ENCODE peak calls at places on chromosome X, in ten cellular contexts. R is lung, T is AG04450, F is ovary, V is Karpas-422, S is cardiac muscle cell, Z is IMR-90, E is H1, A is body of pancreas, U is ascending aorta. X is an unnamed sample. For H3K9me3, the result is how much of the 10 kb centered on the place peaks cover.

GRCh38 chrX:121755541-121755940 is 708.1 kb downstream of the GLUD2 start:
- DNase-seq in R (no peak), T (no peak), F (no peak), V (no peak), S (no peak), Z (no peak), E (no peak), A (no peak), U (no peak), X (no peak)

GRCh38 chrX:73916931-73917657 is 354.1 kb downstream of the CHIC1 start:
- DNase-seq in R (no peak), T (peak), F (no peak), V (no peak), S (peak), Z (peak), E (peak), A (no peak), U (no peak), X (no peak)

GRCh38 chrX:14015941-14016340 is 13.8 kb downstream of the GEMIN8 start:
- DNase-seq in R (no peak), T (no peak), F (no peak), V (no peak), S (no peak), Z (no peak), E (no peak), A (no peak), U (no peak), X (no peak)

GRCh38 chrX:48770296-48770695 is 8.7 kb downstream of the GLOD5 start:
- DNase-seq in R (no peak), T (no peak), F (no peak), V (no peak), S (no peak), Z (no peak), E (no peak), A (no peak), U (no peak), X (no peak)

GRCh38 chrX:85111347-85111746 is 107.7 kb downstream of the APOOL start:
- DNase-seq in R (no peak), T (no peak), F (no peak), V (peak), S (peak), Z (peak), E (no peak), A (no peak), U (no peak), X (no peak)

GRCh38 chrX:108028854-108029253 is 16.0 kb upstream of the VSIG1 start:
- DNase-seq in R (no peak), T (no peak), F (no peak), V (no peak), S (no peak), Z (no peak), E (no peak), A (no peak), U (no peak), X (no peak)

GRCh38 chrX:133190877-133191738 is 27.0 kb downstream of the TFDP3 start:
- DNase-seq in R (no peak), T (no peak), F (no peak), V (no peak), S (peak), Z (no peak), E (no peak), A (no peak), U (no peak), X (no peak)

GRCh38 chrX:11597479-11597878 is 68.2 kb downstream of the ARHGAP6 start:
- DNase-seq in R (no peak), T (no peak), F (no peak), V (no peak), S (no peak), Z (no peak), E (no peak), A (no peak), U (no peak), X (no peak)

GRCh38 chrX:24396930-24397277 is 36.5 kb downstream of the SUPT20HL1 start:
- DNase-seq in R (no peak), T (no peak), F (no peak), V (no peak), S (no peak), Z (no peak), E (no peak), A (no peak), U (no peak), X (no peak)

GRCh38 chrX:34585561-34585960 is 71.5 kb downstream of the TMEM47 start:
- DNase-seq in R (no peak), T (no peak), F (no peak), V (no peak), S (no peak), Z (no peak), E (no peak), A (no peak), U (no peak), X (no peak)

GRCh38 chrX:26922278-26922677 is 540.9 kb downstream of the PPP4R3C start:
- DNase-seq in R (no peak), T (no peak), F (no peak), V (no peak), S (no peak), Z (no peak), E (no peak), A (no peak), U (no peak), X (no peak)

GRCh38 chrX:22043872-22044271 is 11.7 kb downstream of the PHEX start:
- DNase-seq in R (no peak), T (no peak), F (no peak), V (no peak), S (no peak), Z (no peak), E (no peak), A (no peak), U (no peak), X (no peak)

GRCh38 chrX:87338510-87338909 is 179.1 kb upstream of the KLHL4 start:
- DNase-seq in R (no peak), T (no peak), F (no peak), V (peak), S (peak), Z (peak), E (no peak), A (no peak), U (no peak), X (no peak)

GRCh38 chrX:35699642-35700041 is 98.5 kb upstream of the MAGEB16 start:
- DNase-seq in R (no peak), T (no peak), F (no peak), V (no peak), S (no peak), Z (no peak), E (no peak), A (no peak), U (no peak), X (no peak)

GRCh38 chrX:100368167-100368566 is 41.9 kb downstream of the PCDH19 start:
- DNase-seq in R (no peak), T (no peak), F (no peak), V (peak), S (peak), Z (peak), E (no peak), A (peak), U (no peak), X (no peak)

GRCh38 chrX:110171442-110171841 is 146.4 kb downstream of the AMMECR1 start:
- DNase-seq in R (no peak), T (no peak), F (no peak), V (no peak), S (no peak), Z (peak), E (no peak), A (no peak), U (no peak), X (no peak)

GRCh38 chrX:15315509-15315908 is at the start of gene ASB11:
- DNase-seq in R (no peak), T (no peak), F (no peak), V (no peak), S (no peak), Z (no peak), E (no peak), A (no peak), U (no peak), X (no peak)

GRCh38 chrX:75365243-75365975 is 91.5 kb downstream of the UPRT start:
- DNase-seq in R (no peak), T (no peak), F (no peak), V (no peak), S (no peak), Z (no peak), E (no peak), A (no peak), U (no peak), X (no peak)

GRCh38 chrX:100895365-100896075 is 21.4 kb upstream of the NOX1 start:
- DNase-seq in R (no peak), T (no peak), F (peak), V (peak), S (peak), Z (peak), E (no peak), A (peak), U (no peak), X (no peak)

GRCh38 chrX:43971966-43972961 is 926 bp downstream of the NDP start:
- DNase-seq in R (no peak), T (no peak), F (no peak), V (no peak), S (no peak), Z (peak), E (no peak), A (no peak), U (no peak), X (no peak)

GRCh38 chrX:24963823-24964222 is 51.9 kb downstream of the ARX start:
- DNase-seq in R (no peak), T (no peak), F (no peak), V (no peak), S (peak), Z (no peak), E (no peak), A (no peak), U (no peak), X (no peak)

GRCh38 chrX:103215768-103216085 is 819 bp downstream of the BEX4 start:
- DNase-seq in R (no peak), T (no peak), F (no peak), V (no peak), S (no peak), Z (no peak), E (no peak), A (no peak), U (no peak), X (no peak)

GRCh38 chrX:85993539-85994197 is 53.7 kb downstream of the CHM start:
- DNase-seq in R (no peak), T (no peak), F (no peak), V (no peak), S (no peak), Z (peak), E (no peak), A (no peak), U (no peak), X (no peak)

GRCh38 chrX:22276781-22277180 is 4.1 kb downstream of the CBLL2 start:
- DNase-seq in R (no peak), T (no peak), F (no peak), V (no peak), S (no peak), Z (peak), E (no peak), A (no peak), U (no peak), X (no peak)

GRCh38 chrX:125492439-125492838 is 172.8 kb downstream of the TEX13C start:
- DNase-seq in R (no peak), T (no peak), F (no peak), V (no peak), S (peak), Z (no peak), E (no peak), A (no peak), U (no peak), X (no peak)

GRCh38 chrX:27966955-27967354 is 14.3 kb downstream of the DCAF8L1 start:
- DNase-seq in R (peak), T (peak), F (no peak), V (no peak), S (no peak), Z (peak), E (no peak), A (no peak), U (no peak), X (no peak)

GRCh38 chrX:140432328-140433025 is 72.4 kb downstream of the SOX3 start:
- DNase-seq in R (no peak), T (no peak), F (no peak), V (no peak), S (no peak), Z (no peak), E (no peak), A (peak), U (no peak), X (no peak)

GRCh38 chrX:55480390-55481062 is 9.1 kb downstream of the USP51 start:
- DNase-seq in R (no peak), T (no peak), F (no peak), V (no peak), S (no peak), Z (no peak), E (no peak), A (no peak), U (no peak), X (no peak)

GRCh38 chrX:131752493-131753198 is 208.8 kb downstream of the OR13H1 start:
- DNase-seq in R (peak), T (no peak), F (peak), V (peak), S (no peak), Z (peak), E (no peak), A (no peak), U (peak), X (no peak)

GRCh38 chrX:883588-883987 is 253.0 kb downstream of the SHOX start:
- DNase-seq in R (no peak), T (no peak), F (no peak), V (no peak), S (no peak), Z (no peak), E (no peak), A (no peak), U (no peak), X (no peak)

GRCh38 chrX:43664258-43664657 is 8.2 kb downstream of the MAOA start:
- DNase-seq in R (no peak), T (no peak), F (no peak), V (no peak), S (no peak), Z (no peak), E (no peak), A (no peak), U (no peak), X (no peak)

GRCh38 chrX:14616301-14616700 is 87.0 kb downstream of the GLRA2 start:
- DNase-seq in R (no peak), T (peak), F (no peak), V (no peak), S (no peak), Z (peak), E (no peak), A (no peak), U (no peak), X (no peak)

GRCh38 chrX:101287402-101287801 is 3.7 kb downstream of the TAF7L start:
- DNase-seq in R (no peak), T (peak), F (no peak), V (peak), S (peak), Z (peak), E (no peak), A (no peak), U (no peak), X (no peak)

DNA sequence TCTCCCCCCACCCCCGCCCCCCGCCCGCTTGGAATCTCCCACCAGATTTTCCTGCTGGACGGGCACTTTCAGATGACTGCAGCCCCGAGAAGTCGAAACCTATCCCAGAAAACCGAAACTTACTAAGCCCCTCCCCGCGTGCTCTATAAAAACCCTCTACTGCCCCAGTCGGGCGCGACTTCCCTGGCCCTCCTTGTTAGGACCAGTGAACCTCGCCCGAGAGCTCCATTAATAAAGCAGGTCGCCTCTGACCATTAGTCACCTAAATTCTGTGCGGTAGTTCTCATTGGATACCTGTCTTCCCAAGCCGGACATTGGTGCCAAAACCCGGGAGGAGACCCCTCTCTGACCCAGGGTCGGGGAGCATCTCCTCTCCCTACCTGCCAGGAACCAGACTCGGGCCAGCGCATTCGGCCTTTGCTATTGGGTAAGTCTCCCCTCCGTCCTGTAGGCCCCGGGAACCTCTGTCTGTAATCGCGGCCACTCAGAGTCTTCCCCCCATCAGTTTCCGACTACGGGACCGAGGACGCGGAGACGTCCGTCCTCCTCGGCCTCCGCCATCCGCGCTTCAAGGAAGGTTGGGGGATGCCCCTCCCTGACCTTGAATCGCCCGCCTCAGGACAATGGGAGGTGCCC is 958.0 kb downstream of the RPA4 start:
- DNase-seq in R (no peak), T (no peak), F (no peak), V (no peak), S (no peak), Z (no peak), E (no peak), A (no peak), U (no peak), X (no peak)
- H3K9me3 ChIP-seq in R (under half), T (under half), F (under half), V (under half), S (under half), Z (under half), E (under half), A (under half), U (under half), X (under half)

DNA sequence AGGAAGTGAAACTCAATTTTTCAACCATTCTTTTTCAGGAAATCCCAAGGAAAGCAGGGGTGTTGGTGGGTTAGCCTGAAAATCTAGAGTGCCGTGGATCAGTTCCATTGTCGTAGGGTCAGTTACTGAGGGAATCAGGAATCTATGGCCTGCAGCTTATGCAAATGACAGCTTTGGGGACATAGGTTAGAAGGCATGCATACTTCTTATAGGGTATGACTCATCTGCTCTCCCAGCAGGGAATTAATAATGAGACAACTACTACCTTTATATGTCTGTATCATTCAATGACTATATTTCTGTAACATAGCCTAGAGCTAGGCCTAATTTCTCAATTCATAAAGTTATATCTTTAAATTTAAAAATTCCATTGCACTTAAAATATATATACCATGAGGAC is 36.6 kb downstream of the ZNF41 start:
- DNase-seq in R (no peak), T (no peak), F (no peak), V (no peak), S (no peak), Z (no peak), E (no peak), A (no peak), U (no peak), X (no peak)
- H3K9me3 ChIP-seq in R (under half), T (under half), F (under half), V (under half), S (under half), Z (under half), E (under half), A (under half), U (half or more), X (under half)

GRCh38 chrX:47460561-47460960 is 22.5 kb downstream of the ZNF41 start:
- DNase-seq in R (no peak), T (no peak), F (no peak), V (no peak), S (no peak), Z (no peak), E (no peak), A (no peak), U (no peak), X (no peak)

GRCh38 chrX:47456080-47456479 is 26.9 kb downstream of the ZNF41 start:
- DNase-seq in R (no peak), T (no peak), F (no peak), V (no peak), S (no peak), Z (no peak), E (no peak), A (no peak), U (no peak), X (no peak)

GRCh38 chrX:47458528-47458927 is 24.5 kb downstream of the ZNF41 start:
- DNase-seq in R (no peak), T (no peak), F (no peak), V (no peak), S (no peak), Z (no peak), E (no peak), A (no peak), U (no peak), X (no peak)
- H3K9me3 ChIP-seq in R (under half), T (under half), F (under half), V (under half), S (under half), Z (under half), E (under half), A (under half), U (under half), X (under half)

DNA sequence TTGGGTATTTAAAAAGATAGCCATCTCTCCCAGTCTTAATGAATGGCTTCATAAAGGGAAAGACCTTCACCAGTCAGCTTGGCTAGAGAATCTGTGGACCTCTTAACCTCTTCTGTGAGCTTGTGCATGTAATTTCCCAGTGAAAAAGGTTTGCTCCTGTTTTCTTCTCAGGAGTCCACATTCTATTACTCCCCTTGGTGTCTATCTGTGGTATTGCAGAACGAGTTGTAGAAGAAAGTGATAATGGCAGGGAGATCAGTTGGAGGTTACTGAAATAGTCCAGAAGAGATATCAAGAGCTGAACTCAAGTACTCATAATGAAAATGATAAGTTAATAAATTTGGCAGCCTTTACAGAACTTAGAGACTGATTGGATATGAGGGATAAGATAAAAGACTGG is 16.5 kb upstream of the VAMP7 start:
- DNase-seq in R (no peak), T (no peak), F (no peak), V (no peak), S (no peak), Z (no peak), E (no peak), A (no peak), U (no peak), X (no peak)
- H3K9me3 ChIP-seq in R (under half), T (under half), F (under half), V (under half), S (under half), Z (under half), E (under half), A (under half), U (under half), X (under half)

GRCh38 chrX:49793686-49794085 is 35.4 kb upstream of the PAGE4 start:
- DNase-seq in R (no peak), T (no peak), F (no peak), V (no peak), S (no peak), Z (no peak), E (no peak), A (no peak), U (no peak), X (no peak)

GRCh38 chrX:49792376-49792775 is 36.7 kb upstream of the PAGE4 start:
- DNase-seq in R (no peak), T (no peak), F (no peak), V (no peak), S (no peak), Z (no peak), E (no peak), A (no peak), U (no peak), X (no peak)
- H3K9me3 ChIP-seq in R (under half), T (under half), F (under half), V (under half), S (under half), Z (under half), E (under half), A (under half), U (under half), X (under half)

GRCh38 chrX:56499372-56499771 is 64.1 kb upstream of the UBQLN2 start:
- DNase-seq in R (no peak), T (no peak), F (no peak), V (no peak), S (no peak), Z (no peak), E (no peak), A (no peak), U (no peak), X (no peak)
- H3K9me3 ChIP-seq in R (under half), T (under half), F (under half), V (under half), S (under half), Z (under half), E (under half), A (under half), U (under half), X (under half)

X was measured in T-helper 17 cell.